ENCODE peak calls at places on chromosomes 16 and 17, in five cellular contexts. X is HepG2, V is K562, J is GM12878, Q is HCT116. T is an unnamed sample.

GRCh38 chr17:10155334-10156081 is 42.9 kb downstream of the GAS7 start:
- DNase-seq in X (no peak), V (no peak), J (no peak), Q (no peak), T (no peak)

GRCh38 chr17:42424991-42425610 is 2.0 kb upstream of the CAVIN1 start:
- DNase-seq in X (no peak), V (no peak), J (no peak), Q (no peak), T (no peak)

GRCh38 chr17:64111831-64112230 is 18.1 kb downstream of the ERN1 start:
- DNase-seq in X (no peak), V (no peak), J (no peak), Q (no peak), T (no peak)

GRCh38 chr17:1559743-1560581 is 2.6 kb downstream of the PITPNA start:
- DNase-seq in X (no peak), V (no peak), J (no peak), Q (no peak), T (no peak)

GRCh38 chr17:79587945-79588344 is 22.9 kb downstream of the RBFOX3 start:
- DNase-seq in X (no peak), V (no peak), J (no peak), Q (no peak), T (no peak)

GRCh38 chr16:82660078-82660645 is 33.4 kb downstream of the CDH13 start:
- DNase-seq in X (no peak), V (no peak), J (no peak), Q (no peak), T (no peak)

GRCh38 chr16:82783933-82784566 is 157.3 kb downstream of the CDH13 start:
- DNase-seq in X (no peak), V (no peak), J (no peak), Q (no peak), T (no peak)

GRCh38 chr16:85670840-85671239 is 17.9 kb downstream of the GINS2 start:
- DNase-seq in X (no peak), V (no peak), J (no peak), Q (no peak), T (no peak)

GRCh38 chr17:41863074-41863843 is 2.0 kb downstream of the KLHL11 start:
- DNase-seq in X (no peak), V (no peak), J (no peak), Q (no peak), T (no peak)

GRCh38 chr16:88451586-88452484 is 1.2 kb upstream of the ZFPM1 start:
- DNase-seq in X (peak; percentile 24), V (peak; percentile 61), J (no peak), Q (peak; percentile 36), T (no peak)

GRCh38 chr16:86706726-86707125 is 128.4 kb downstream of the FOXL1 start:
- DNase-seq in X (no peak), V (no peak), J (no peak), Q (no peak), T (no peak)

GRCh38 chr17:31216053-31216751 is 80.8 kb downstream of the OMG start:
- DNase-seq in X (peak; percentile 12), V (no peak), J (peak; percentile 17), Q (peak; percentile 19), T (peak; percentile 18)

GRCh38 chr16:977096-977701 is 4.4 kb upstream of the SOX8 start:
- DNase-seq in X (no peak), V (no peak), J (no peak), Q (no peak), T (peak; percentile 55)

GRCh38 chr17:54270499-54270898 is 447.8 kb downstream of the KIF2B start:
- DNase-seq in X (no peak), V (no peak), J (no peak), Q (no peak), T (no peak)

GRCh38 chr17:68794636-68795503 is 160.3 kb downstream of the ABCA8 start:
- DNase-seq in X (peak; percentile 41), V (no peak), J (no peak), Q (no peak), T (no peak)

GRCh38 chr17:72467841-72468653 is 347.2 kb downstream of the SOX9 start:
- DNase-seq in X (no peak), V (no peak), J (no peak), Q (no peak), T (no peak)

GRCh38 chr17:56665864-56666263 is 72.4 kb downstream of the NOG start:
- DNase-seq in X (no peak), V (no peak), J (no peak), Q (no peak), T (no peak)

GRCh38 chr16:83441523-83441922 is 366.3 kb upstream of the HSBP1 start:
- DNase-seq in X (no peak), V (no peak), J (no peak), Q (no peak), T (no peak)

GRCh38 chr17:82619641-82620040 is 28.6 kb downstream of the WDR45B start:
- DNase-seq in X (no peak), V (no peak), J (no peak), Q (no peak), T (no peak)

GRCh38 chr17:29619251-29619650 is 3.5 kb downstream of the CORO6 start:
- DNase-seq in X (no peak), V (no peak), J (no peak), Q (no peak), T (peak; percentile 67)

GRCh38 chr16:16062023-16062932 is 112.9 kb downstream of the ABCC1 start:
- DNase-seq in X (no peak), V (no peak), J (no peak), Q (no peak), T (no peak)

GRCh38 chr16:56488035-56488434 is 31.8 kb downstream of the BBS2 start:
- DNase-seq in X (no peak), V (no peak), J (no peak), Q (no peak), T (no peak)

GRCh38 chr17:81941484-81942166 is 4.5 kb upstream of the PYCR1 start:
- DNase-seq in X (no peak), V (no peak), J (no peak), Q (no peak), T (no peak)

GRCh38 chr17:2122641-2123302 is 67.9 kb downstream of the HIC1 start:
- DNase-seq in X (no peak), V (no peak), J (no peak), Q (no peak), T (peak; percentile 56)

GRCh38 chr17:39972271-39972670 is 8.3 kb upstream of the PSMD3 start:
- DNase-seq in X (no peak), V (no peak), J (no peak), Q (no peak), T (no peak)
- TF ChIP-seq ZBTB33 in X (no peak), V (no peak), J (no peak), Q (no peak), T (no peak)

GRCh38 chr16:22232277-22233049 is 26.4 kb downstream of the EEF2K start:
- DNase-seq in X (peak; percentile 93), V (no peak), J (no peak), Q (peak; percentile 92), T (no peak)
- TF ChIP-seq RAD21 in X (no peak), V (no peak), J (no peak), Q (no peak), T (no peak)

DNA sequence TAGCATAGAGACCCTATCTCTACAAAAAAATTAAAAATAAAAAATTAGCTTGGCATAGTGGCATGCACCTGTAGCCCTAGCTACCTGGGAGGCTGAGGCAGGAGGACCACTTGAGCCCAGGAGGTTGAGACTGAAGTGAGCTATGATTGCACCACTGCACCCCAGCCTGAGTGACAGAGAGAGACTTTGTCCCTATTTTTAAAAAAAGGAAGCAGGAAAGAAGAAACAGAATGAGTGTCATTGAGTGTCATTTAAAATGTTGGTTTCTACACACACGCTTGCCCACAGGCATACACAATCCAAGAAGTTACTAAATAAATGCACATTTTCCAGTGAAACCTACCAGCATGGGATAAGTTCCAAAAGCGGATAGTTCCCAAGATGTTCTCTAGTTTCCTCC is 17.5 kb downstream of the MRPS23 start:
- DNase-seq in X (no peak), V (no peak), J (no peak), Q (no peak), T (no peak)
- TF ChIP-seq ZBTB33 in X (no peak), V (no peak), J (no peak), Q (no peak), T (no peak)

DNA sequence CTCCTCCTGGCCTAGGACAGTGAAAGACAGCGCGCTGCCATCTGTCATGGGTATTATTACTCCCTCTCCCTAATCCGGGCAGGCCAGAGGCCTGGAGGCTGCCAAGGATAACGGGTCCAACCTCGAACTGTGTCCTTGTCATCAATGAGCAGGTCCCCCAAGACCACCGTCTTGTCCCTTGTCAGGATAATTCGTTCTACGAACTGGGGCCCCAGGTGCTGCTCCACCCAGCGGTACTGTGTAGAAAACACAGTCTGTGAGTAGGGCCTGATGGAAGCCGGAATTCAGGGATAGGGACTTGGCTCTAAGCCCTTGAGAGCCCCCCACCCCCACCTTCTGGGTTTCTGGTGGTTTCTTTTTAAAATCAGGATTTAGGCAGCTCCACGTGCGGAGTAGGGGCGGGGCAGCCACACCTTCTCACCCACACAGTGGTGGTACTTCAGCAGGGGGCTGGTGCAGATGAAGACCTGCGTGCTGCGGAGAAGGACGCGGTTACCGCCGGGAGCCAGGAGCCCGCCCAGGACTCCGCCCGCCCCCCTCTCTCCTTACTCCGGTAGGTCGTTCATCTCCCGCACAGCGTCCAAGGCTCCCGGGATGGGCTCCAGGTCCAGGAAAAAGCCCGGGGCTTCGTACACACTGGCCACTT is 787 bp downstream of the NT5C start:
- DNase-seq in X (peak; percentile 68), V (peak; percentile 71), J (no peak), Q (peak; percentile 69), T (peak; percentile 91)
- TF ChIP-seq RAD21 in X (peak; percentile 42), V (peak; percentile 46), J (peak; percentile 29), Q (no peak), T (peak; percentile 47)